ENCODE peak calls at places on chromosomes 13 and 19, in five cellular contexts. R, Y, X, V and G are unnamed samples.

GRCh38 chr13:110965038-110965754 is 50.3 kb upstream of the ANKRD10 start:
- DNase-seq in R (no peak), Y (no peak), X (no peak), V (no peak), G (no peak)

GRCh38 chr19:41939861-41940442 is 11.7 kb upstream of the ERFL start:
- DNase-seq in R (no peak), Y (peak; percentile 62), X (no peak), V (peak; percentile 77), G (no peak)

GRCh38 chr13:27406178-27406939 is 18.1 kb upstream of the GTF3A start:
- DNase-seq in R (peak; percentile 24), Y (no peak), X (no peak), V (peak; percentile 27), G (no peak)

GRCh38 chr19:41402010-41402409 is 4.4 kb downstream of the BCKDHA start:
- DNase-seq in R (no peak), Y (no peak), X (no peak), V (no peak), G (no peak)

GRCh38 chr13:51818276-51818675 is 14.3 kb upstream of the DHRS12 start:
- DNase-seq in R (no peak), Y (no peak), X (no peak), V (no peak), G (peak; percentile 72)

GRCh38 chr19:40177286-40178070 is 13.7 kb upstream of the MAP3K10 start:
- DNase-seq in R (no peak), Y (no peak), X (no peak), V (no peak), G (no peak)

GRCh38 chr19:48813123-48813911 is 2.5 kb upstream of the BCAT2 start:
- DNase-seq in R (no peak), Y (no peak), X (no peak), V (peak; percentile 69), G (no peak)

GRCh38 chr13:38166121-38166520 is 183.5 kb upstream of the UFM1 start:
- DNase-seq in R (no peak), Y (no peak), X (no peak), V (no peak), G (no peak)

GRCh38 chr19:14369399-14370168 is 11.7 kb upstream of the ADGRE5 start:
- DNase-seq in R (no peak), Y (peak; percentile 50), X (no peak), V (no peak), G (peak; percentile 50)

GRCh38 chr13:21673592-21674270 is 2.9 kb downstream of the FGF9 start:
- DNase-seq in R (peak; percentile 54), Y (peak; percentile 60), X (peak; percentile 52), V (peak; percentile 83), G (peak; percentile 40)

GRCh38 chr19:52522555-52522954 is 4.9 kb upstream of the ZNF808 start:
- DNase-seq in R (no peak), Y (no peak), X (no peak), V (peak; percentile 90), G (no peak)

GRCh38 chr19:52527954-52528326 is 472 bp downstream of the ZNF808 start:
- DNase-seq in R (no peak), Y (peak; percentile 10), X (no peak), V (peak; percentile 46), G (peak; percentile 21)

GRCh38 chr19:52527134-52527953 is at the start of gene ZNF808:
- DNase-seq in R (peak; percentile 96), Y (peak; percentile 99), X (peak; percentile 98), V (peak; percentile 98), G (peak; percentile 99)

GRCh38 chr19:52520013-52520412 is 7.5 kb upstream of the ZNF808 start:
- DNase-seq in R (no peak), Y (no peak), X (no peak), V (peak; percentile 30), G (no peak)

DNA sequence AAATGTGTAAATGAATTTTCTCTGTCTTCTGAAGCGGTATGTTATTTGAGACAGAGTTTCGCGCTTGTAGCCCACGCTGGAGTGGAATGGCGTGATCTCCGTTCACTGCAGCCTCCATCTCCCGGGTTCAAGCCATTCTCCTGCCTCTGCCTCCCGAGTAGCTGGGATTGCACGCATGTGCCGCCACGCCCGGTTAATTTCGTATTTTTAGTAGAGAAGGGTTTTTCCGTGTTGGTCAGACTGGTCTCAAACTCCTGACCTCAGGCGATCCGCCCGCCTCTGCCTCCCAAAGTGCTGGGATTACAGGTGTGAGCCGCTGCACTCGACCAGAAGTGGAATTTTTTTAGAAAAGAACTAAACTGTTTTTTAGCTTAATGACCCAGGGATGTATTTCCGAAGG is 3.4 kb upstream of the ZNF808 start:
- DNase-seq in R (no peak), Y (no peak), X (no peak), V (no peak), G (no peak)
- TF ChIP-seq CTCF in R (no peak), Y (no peak), X (no peak), V (no peak), G (no peak)

GRCh38 chr19:3123956-3124355 is 11.9 kb upstream of the GNA15 start:
- DNase-seq in R (no peak), Y (no peak), X (peak; percentile 11), V (no peak), G (no peak)

GRCh38 chr19:3121821-3122511 is 13.9 kb upstream of the GNA15 start:
- DNase-seq in R (no peak), Y (no peak), X (peak; percentile 12), V (no peak), G (no peak)

GRCh38 chr19:3121396-3121795 is 14.4 kb upstream of the GNA15 start:
- DNase-seq in R (no peak), Y (no peak), X (no peak), V (no peak), G (no peak)

GRCh38 chr19:3123088-3123721 is 12.6 kb upstream of the GNA15 start:
- DNase-seq in R (no peak), Y (no peak), X (peak; percentile 19), V (no peak), G (no peak)

GRCh38 chr19:3122512-3122870 is 13.3 kb upstream of the GNA15 start:
- DNase-seq in R (no peak), Y (no peak), X (peak; percentile 9), V (no peak), G (no peak)
- H3K27ac ChIP-seq in R (no peak overlapping the region), Y (no peak overlapping the region), X (no peak overlapping the region), V (no peak overlapping the region), G (no peak overlapping the region)

GRCh38 chr19:18474366-18474887 is 36.5 kb upstream of the ISYNA1 start:
- DNase-seq in R (no peak), Y (no peak), X (no peak), V (no peak), G (no peak)

GRCh38 chr19:18475762-18476331 is 37.9 kb upstream of the ISYNA1 start:
- DNase-seq in R (no peak), Y (no peak), X (no peak), V (no peak), G (no peak)

GRCh38 chr19:18476507-18477041 is 38.6 kb upstream of the ISYNA1 start:
- DNase-seq in R (no peak), Y (no peak), X (no peak), V (no peak), G (no peak)

GRCh38 chr19:18473706-18474087 is 35.8 kb upstream of the ISYNA1 start:
- DNase-seq in R (no peak), Y (no peak), X (no peak), V (no peak), G (no peak)

DNA sequence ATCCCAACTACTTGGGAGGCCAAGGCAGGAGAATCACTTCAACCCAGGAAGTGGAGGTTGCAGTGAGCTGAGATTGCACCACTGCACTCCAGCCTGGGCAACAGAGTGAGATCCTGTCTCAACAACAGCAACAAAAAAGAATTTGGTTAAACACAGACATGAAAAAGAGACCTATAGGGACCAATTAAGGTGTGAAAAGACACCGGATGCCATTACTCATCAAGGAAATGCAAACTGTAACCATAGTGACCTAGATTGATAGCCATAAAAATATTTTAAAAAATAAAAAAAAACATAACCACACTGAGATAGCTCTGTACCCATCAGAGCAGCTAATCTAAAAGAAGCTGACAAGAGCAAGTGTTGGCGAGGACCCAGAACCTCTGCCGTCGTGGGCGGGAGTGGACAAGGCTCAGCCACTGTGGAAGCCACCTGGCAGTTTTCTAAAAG is 37.1 kb upstream of the ISYNA1 start:
- DNase-seq in R (no peak), Y (no peak), X (no peak), V (no peak), G (no peak)
- H3K4me1 ChIP-seq in R (peaks cover 17% of the 10 kb centered on the region), Y (peaks cover 66% of the 10 kb centered on the region), X (peaks cover 79% of the 10 kb centered on the region), V (peaks cover 1% of the 10 kb centered on the region), G (peaks cover 80% of the 10 kb centered on the region)

GRCh38 chr19:11624064-11624463 is 26.8 kb downstream of the ZNF627 start:
- DNase-seq in R (no peak), Y (no peak), X (no peak), V (no peak), G (no peak)
- TF ChIP-seq CTCF in R (no peak), Y (no peak), X (no peak), V (no peak), G (no peak)

DNA sequence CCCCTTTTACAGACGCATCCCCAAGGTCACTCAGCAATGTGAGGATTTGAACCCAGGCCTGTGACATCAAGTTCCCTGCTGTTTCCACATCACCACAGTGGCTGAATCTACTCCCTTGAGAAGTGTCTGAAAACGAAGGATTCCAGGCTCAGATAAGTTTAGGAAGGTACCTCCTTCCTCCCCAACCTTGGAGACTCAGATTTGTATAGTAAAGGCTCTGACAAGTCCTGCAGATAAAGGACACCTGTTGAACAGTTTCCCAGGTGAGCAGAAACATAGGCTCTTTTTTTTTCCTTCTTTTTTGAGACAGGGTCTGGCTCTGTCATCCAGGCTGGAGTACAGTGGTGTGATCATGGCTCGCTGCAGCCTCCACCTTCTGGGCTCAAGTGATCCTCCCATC is 56.4 kb upstream of the PTPRS start:
- DNase-seq in R (no peak), Y (no peak), X (no peak), V (no peak), G (no peak)
- H3K27ac ChIP-seq in R (no peak overlapping the region), Y (no peak overlapping the region), X (no peak overlapping the region), V (no peak overlapping the region), G (no peak overlapping the region)

GRCh38 chr19:39146686-39147450 is 21.3 kb downstream of the PAK4 start:
- DNase-seq in R (no peak), Y (no peak), X (no peak), V (peak; percentile 51), G (no peak)
- H3K4me1 ChIP-seq in R (peaks cover 33% of the 10 kb centered on the region), Y (peaks cover 47% of the 10 kb centered on the region), X (no peaks in the 10 kb centered on the region), V (peaks cover 32% of the 10 kb centered on the region), G (peaks cover 18% of the 10 kb centered on the region)